ENCODE peak calls at places on chromosomes 16 and 17, in eight cellular contexts. One of them, this sample, is unnamed.

GRCh38 chr17:30483159-30483558 is 6.0 kb downstream of the GOSR1 start:
- DNase-seq in astrocyte: no peak
- DNase-seq in naive thymus-derived CD4-positive, alpha-beta T cell: no peak
- DNase-seq in right atrium auricular region: no peak
- DNase-seq in uterus: no peak
- DNase-seq in A549: no peak
- DNase-seq in ascending aorta: no peak
- DNase-seq in AG04450: no peak
- DNase-seq in this sample: no peak

GRCh38 chr16:71894229-71894920 is 956 bp upstream of the IST1 start:
- DNase-seq in naive thymus-derived CD4-positive, alpha-beta T cell: peak
- DNase-seq in astrocyte: peak
- DNase-seq in ascending aorta: peak
- DNase-seq in AG04450: no peak
- DNase-seq in uterus: peak
- DNase-seq in A549: peak
- DNase-seq in right atrium auricular region: peak
- DNase-seq in this sample: peak

GRCh38 chr17:66094727-66095126 is 97.2 kb downstream of the CEP112 start:
- DNase-seq in naive thymus-derived CD4-positive, alpha-beta T cell: no peak
- DNase-seq in astrocyte: no peak
- DNase-seq in uterus: no peak
- DNase-seq in A549: no peak
- DNase-seq in ascending aorta: no peak
- DNase-seq in AG04450: no peak
- DNase-seq in right atrium auricular region: no peak
- DNase-seq in this sample: no peak

GRCh38 chr17:17919169-17920107 is 52.8 kb downstream of the TOM1L2 start:
- DNase-seq in right atrium auricular region: peak
- DNase-seq in A549: peak
- DNase-seq in naive thymus-derived CD4-positive, alpha-beta T cell: peak
- DNase-seq in uterus: peak
- DNase-seq in astrocyte: peak
- DNase-seq in AG04450: peak
- DNase-seq in ascending aorta: peak
- DNase-seq in this sample: peak

GRCh38 chr17:31310260-31310659 is 3.6 kb downstream of the EVI2B start:
- DNase-seq in naive thymus-derived CD4-positive, alpha-beta T cell: peak
- DNase-seq in AG04450: no peak
- DNase-seq in uterus: no peak
- DNase-seq in right atrium auricular region: no peak
- DNase-seq in A549: no peak
- DNase-seq in astrocyte: no peak
- DNase-seq in ascending aorta: no peak
- DNase-seq in this sample: no peak

GRCh38 chr16:75860654-75861053 is 134.4 kb upstream of the CPHXL start:
- DNase-seq in right atrium auricular region: no peak
- DNase-seq in AG04450: no peak
- DNase-seq in uterus: no peak
- DNase-seq in A549: no peak
- DNase-seq in ascending aorta: no peak
- DNase-seq in astrocyte: no peak
- DNase-seq in naive thymus-derived CD4-positive, alpha-beta T cell: no peak
- DNase-seq in this sample: no peak

GRCh38 chr17:38713456-38713855 is 8.4 kb downstream of the MLLT6 start:
- DNase-seq in right atrium auricular region: no peak
- DNase-seq in naive thymus-derived CD4-positive, alpha-beta T cell: no peak
- DNase-seq in A549: no peak
- DNase-seq in uterus: no peak
- DNase-seq in astrocyte: no peak
- DNase-seq in AG04450: no peak
- DNase-seq in ascending aorta: no peak
- DNase-seq in this sample: no peak

GRCh38 chr17:69878661-69879060 is 196.4 kb upstream of the KCNJ16 start:
- DNase-seq in right atrium auricular region: no peak
- DNase-seq in uterus: no peak
- DNase-seq in astrocyte: peak
- DNase-seq in naive thymus-derived CD4-positive, alpha-beta T cell: no peak
- DNase-seq in A549: no peak
- DNase-seq in ascending aorta: no peak
- DNase-seq in AG04450: no peak
- DNase-seq in this sample: no peak

GRCh38 chr17:29143894-29144293 is 36.3 kb downstream of the MYO18A start:
- DNase-seq in astrocyte: no peak
- DNase-seq in right atrium auricular region: no peak
- DNase-seq in ascending aorta: no peak
- DNase-seq in naive thymus-derived CD4-positive, alpha-beta T cell: no peak
- DNase-seq in uterus: no peak
- DNase-seq in AG04450: no peak
- DNase-seq in A549: peak
- DNase-seq in this sample: peak

GRCh38 chr17:71633391-71633849 is 487.4 kb upstream of the SOX9 start:
- DNase-seq in astrocyte: peak
- DNase-seq in ascending aorta: no peak
- DNase-seq in uterus: no peak
- DNase-seq in A549: peak
- DNase-seq in naive thymus-derived CD4-positive, alpha-beta T cell: no peak
- DNase-seq in right atrium auricular region: no peak
- DNase-seq in AG04450: peak
- DNase-seq in this sample: peak

GRCh38 chr16:54407596-54407995 is 121.0 kb upstream of the IRX3 start:
- DNase-seq in ascending aorta: no peak
- DNase-seq in right atrium auricular region: no peak
- DNase-seq in A549: no peak
- DNase-seq in AG04450: no peak
- DNase-seq in astrocyte: peak
- DNase-seq in uterus: no peak
- DNase-seq in naive thymus-derived CD4-positive, alpha-beta T cell: no peak
- DNase-seq in this sample: peak

GRCh38 chr17:67637901-67638641 is 79.7 kb upstream of the NOL11 start:
- DNase-seq in A549: no peak
- DNase-seq in naive thymus-derived CD4-positive, alpha-beta T cell: no peak
- DNase-seq in uterus: no peak
- DNase-seq in right atrium auricular region: no peak
- DNase-seq in AG04450: no peak
- DNase-seq in astrocyte: peak
- DNase-seq in ascending aorta: no peak
- DNase-seq in this sample: no peak

GRCh38 chr16:68257906-68258800 is 6.2 kb upstream of the SLC7A6 start:
- DNase-seq in A549: peak
- DNase-seq in AG04450: no peak
- DNase-seq in naive thymus-derived CD4-positive, alpha-beta T cell: no peak
- DNase-seq in astrocyte: peak
- DNase-seq in uterus: no peak
- DNase-seq in right atrium auricular region: no peak
- DNase-seq in ascending aorta: peak
- DNase-seq in this sample: peak

GRCh38 chr16:68835970-68836369 is 7.4 kb upstream of the TANGO6 start:
- DNase-seq in A549: no peak
- DNase-seq in AG04450: no peak
- DNase-seq in right atrium auricular region: no peak
- DNase-seq in ascending aorta: no peak
- DNase-seq in astrocyte: no peak
- DNase-seq in naive thymus-derived CD4-positive, alpha-beta T cell: no peak
- DNase-seq in uterus: no peak
- DNase-seq in this sample: no peak

GRCh38 chr17:46889992-46890564 is 32.9 kb upstream of the GOSR2 start:
- DNase-seq in uterus: no peak
- DNase-seq in right atrium auricular region: no peak
- DNase-seq in A549: no peak
- DNase-seq in astrocyte: no peak
- DNase-seq in ascending aorta: no peak
- DNase-seq in AG04450: no peak
- DNase-seq in naive thymus-derived CD4-positive, alpha-beta T cell: no peak
- DNase-seq in this sample: no peak

GRCh38 chr17:15963670-15964110 is 18.8 kb downstream of the ADORA2B start:
- DNase-seq in AG04450: no peak
- DNase-seq in astrocyte: peak
- DNase-seq in right atrium auricular region: no peak
- DNase-seq in A549: peak
- DNase-seq in uterus: no peak
- DNase-seq in naive thymus-derived CD4-positive, alpha-beta T cell: no peak
- DNase-seq in ascending aorta: no peak
- DNase-seq in this sample: peak

GRCh38 chr17:15966879-15967248 is 21.9 kb downstream of the ADORA2B start:
- DNase-seq in astrocyte: no peak
- DNase-seq in A549: no peak
- DNase-seq in right atrium auricular region: no peak
- DNase-seq in naive thymus-derived CD4-positive, alpha-beta T cell: no peak
- DNase-seq in AG04450: no peak
- DNase-seq in uterus: no peak
- DNase-seq in ascending aorta: no peak
- DNase-seq in this sample: no peak

GRCh38 chr17:15966183-15966878 is 21.4 kb downstream of the ADORA2B start:
- DNase-seq in naive thymus-derived CD4-positive, alpha-beta T cell: peak
- DNase-seq in right atrium auricular region: no peak
- DNase-seq in ascending aorta: no peak
- DNase-seq in AG04450: no peak
- DNase-seq in astrocyte: no peak
- DNase-seq in A549: no peak
- DNase-seq in uterus: no peak
- DNase-seq in this sample: no peak

GRCh38 chr17:15967706-15968399 is 22.9 kb downstream of the ADORA2B start:
- DNase-seq in astrocyte: no peak
- DNase-seq in right atrium auricular region: no peak
- DNase-seq in uterus: no peak
- DNase-seq in AG04450: no peak
- DNase-seq in naive thymus-derived CD4-positive, alpha-beta T cell: no peak
- DNase-seq in ascending aorta: no peak
- DNase-seq in A549: no peak
- DNase-seq in this sample: no peak

DNA sequence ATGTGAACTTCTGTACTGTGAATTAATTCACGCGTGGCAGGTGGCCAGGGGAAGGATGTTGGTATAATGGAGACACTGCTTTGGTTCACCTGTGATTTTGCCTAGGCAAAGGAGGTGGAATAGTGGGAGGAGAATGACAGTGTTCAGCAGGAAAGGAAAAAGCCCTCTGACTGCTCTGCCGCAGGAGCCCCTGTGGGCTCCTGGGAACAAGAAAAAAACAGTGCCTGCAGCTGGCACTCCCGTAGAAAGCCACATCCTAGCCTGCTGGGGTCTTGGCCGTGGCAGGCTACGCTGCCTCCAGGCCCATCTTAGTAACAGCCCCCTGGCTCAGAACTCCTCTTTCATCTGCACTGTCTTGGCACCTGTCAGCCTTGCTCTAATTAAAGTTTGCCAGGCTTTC is 20.6 kb downstream of the ADORA2B start:
- DNase-seq in AG04450: no peak
- DNase-seq in naive thymus-derived CD4-positive, alpha-beta T cell: no peak
- DNase-seq in astrocyte: no peak
- DNase-seq in ascending aorta: no peak
- DNase-seq in uterus: no peak
- DNase-seq in right atrium auricular region: no peak
- DNase-seq in A549: no peak
- DNase-seq in this sample: no peak
- H3K27ac ChIP-seq in AG04450: no peak
- H3K27ac ChIP-seq in naive thymus-derived CD4-positive, alpha-beta T cell: no peak
- H3K27ac ChIP-seq in astrocyte: peak
- H3K27ac ChIP-seq in ascending aorta: no peak
- H3K27ac ChIP-seq in uterus: no peak
- H3K27ac ChIP-seq in right atrium auricular region: no peak
- H3K27ac ChIP-seq in A549: peak
- H3K27ac ChIP-seq in this sample: peak

GRCh38 chr16:88650749-88651275 is at the start of gene CYBA:
- DNase-seq in A549: peak
- DNase-seq in uterus: peak
- DNase-seq in astrocyte: no peak
- DNase-seq in right atrium auricular region: peak
- DNase-seq in ascending aorta: peak
- DNase-seq in naive thymus-derived CD4-positive, alpha-beta T cell: peak
- DNase-seq in AG04450: no peak
- DNase-seq in this sample: peak

GRCh38 chr16:88647178-88648070 is 3.4 kb downstream of the CYBA start:
- DNase-seq in A549: no peak
- DNase-seq in astrocyte: no peak
- DNase-seq in uterus: no peak
- DNase-seq in ascending aorta: no peak
- DNase-seq in right atrium auricular region: no peak
- DNase-seq in naive thymus-derived CD4-positive, alpha-beta T cell: no peak
- DNase-seq in AG04450: no peak
- DNase-seq in this sample: no peak

GRCh38 chr16:88649924-88650748 is 717 bp downstream of the CYBA start:
- DNase-seq in astrocyte: no peak
- DNase-seq in uterus: no peak
- DNase-seq in naive thymus-derived CD4-positive, alpha-beta T cell: peak
- DNase-seq in right atrium auricular region: peak
- DNase-seq in A549: no peak
- DNase-seq in ascending aorta: no peak
- DNase-seq in AG04450: no peak
- DNase-seq in this sample: no peak

GRCh38 chr16:88651276-88651988 is 579 bp upstream of the CYBA start:
- DNase-seq in astrocyte: no peak
- DNase-seq in A549: peak
- DNase-seq in AG04450: no peak
- DNase-seq in uterus: peak
- DNase-seq in right atrium auricular region: no peak
- DNase-seq in ascending aorta: peak
- DNase-seq in naive thymus-derived CD4-positive, alpha-beta T cell: peak
- DNase-seq in this sample: peak

GRCh38 chr16:88649195-88649923 is 1.5 kb downstream of the CYBA start:
- DNase-seq in ascending aorta: no peak
- DNase-seq in astrocyte: no peak
- DNase-seq in uterus: no peak
- DNase-seq in naive thymus-derived CD4-positive, alpha-beta T cell: no peak
- DNase-seq in right atrium auricular region: no peak
- DNase-seq in AG04450: no peak
- DNase-seq in A549: no peak
- DNase-seq in this sample: no peak
- H3K27ac ChIP-seq in ascending aorta: peak
- H3K27ac ChIP-seq in astrocyte: no peak
- H3K27ac ChIP-seq in uterus: no peak
- H3K27ac ChIP-seq in naive thymus-derived CD4-positive, alpha-beta T cell: peak
- H3K27ac ChIP-seq in right atrium auricular region: peak
- H3K27ac ChIP-seq in AG04450: no peak
- H3K27ac ChIP-seq in A549: peak
- H3K27ac ChIP-seq in this sample: peak

DNA sequence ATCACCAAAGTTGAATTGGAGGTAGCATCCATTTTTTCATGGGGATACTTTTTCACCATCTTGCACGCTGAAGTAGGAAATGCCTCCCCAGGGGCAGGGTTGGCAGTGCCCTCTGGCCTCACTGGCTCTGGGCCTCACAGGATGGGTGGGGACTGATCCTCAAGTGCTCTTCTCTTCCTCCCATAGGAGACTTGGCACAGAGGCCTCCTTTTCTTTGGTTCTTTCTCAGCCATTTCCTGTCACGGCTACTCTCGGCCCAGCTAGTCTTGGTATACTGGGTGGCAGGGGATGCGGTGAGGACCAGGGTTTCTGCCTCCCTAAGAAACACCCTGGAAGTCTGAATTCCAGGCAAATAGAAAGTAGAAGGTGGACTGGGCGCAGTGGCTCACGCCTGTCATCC is 58.2 kb downstream of the PECAM1 start:
- DNase-seq in right atrium auricular region: no peak
- DNase-seq in astrocyte: no peak
- DNase-seq in naive thymus-derived CD4-positive, alpha-beta T cell: no peak
- DNase-seq in ascending aorta: no peak
- DNase-seq in A549: no peak
- DNase-seq in AG04450: no peak
- DNase-seq in uterus: no peak
- DNase-seq in this sample: no peak
- H3K27ac ChIP-seq in right atrium auricular region: peak
- H3K27ac ChIP-seq in astrocyte: no peak
- H3K27ac ChIP-seq in naive thymus-derived CD4-positive, alpha-beta T cell: no peak
- H3K27ac ChIP-seq in ascending aorta: peak
- H3K27ac ChIP-seq in A549: no peak
- H3K27ac ChIP-seq in AG04450: no peak
- H3K27ac ChIP-seq in uterus: peak
- H3K27ac ChIP-seq in this sample: no peak

GRCh38 chr16:46918400-46918799 is 34.2 kb downstream of the GPT2 start:
- DNase-seq in uterus: no peak
- DNase-seq in ascending aorta: no peak
- DNase-seq in A549: no peak
- DNase-seq in astrocyte: no peak
- DNase-seq in right atrium auricular region: no peak
- DNase-seq in AG04450: no peak
- DNase-seq in naive thymus-derived CD4-positive, alpha-beta T cell: no peak
- DNase-seq in this sample: no peak
- H3K27ac ChIP-seq in uterus: no peak
- H3K27ac ChIP-seq in ascending aorta: no peak
- H3K27ac ChIP-seq in A549: no peak
- H3K27ac ChIP-seq in astrocyte: no peak
- H3K27ac ChIP-seq in right atrium auricular region: no peak
- H3K27ac ChIP-seq in AG04450: no peak
- H3K27ac ChIP-seq in naive thymus-derived CD4-positive, alpha-beta T cell: no peak
- H3K27ac ChIP-seq in this sample: no peak